ENCODE peak calls at places on chromosomes 5 and 9, in eight cellular contexts. Q, N, Y, A, Z, B, L and T are unnamed samples.
A peak's percentile ranks its signal among the peaks of the same experiment; 100 is the strongest.

GRCh38 chr5:137660349-137660817 is 75.5 kb downstream of the KLHL3 start:
- DNase-seq in B (peak; percentile 43), Q (peak; percentile 70), L (peak; percentile 62), N (peak; percentile 56), Y (peak; percentile 50), Z (peak; percentile 63), A (peak; percentile 26), T (peak; percentile 46)

GRCh38 chr5:40687316-40687715 is 7.6 kb downstream of the PTGER4 start:
- DNase-seq in L (no peak), N (no peak), Z (no peak), B (no peak), Q (no peak), A (no peak), Y (no peak), T (no peak)

GRCh38 chr9:126790561-126790960 is 14.3 kb upstream of the ZBTB43 start:
- DNase-seq in B (no peak), Q (no peak), A (no peak), Y (no peak), L (no peak), N (no peak), Z (no peak), T (no peak)

GRCh38 chr5:152686931-152687330 is 281.9 kb upstream of the NMUR2 start:
- DNase-seq in N (no peak), L (no peak), Y (no peak), A (no peak), B (no peak), Q (no peak), Z (no peak), T (no peak)

GRCh38 chr5:135683227-135683626 is 104.4 kb upstream of the CXCL14 start:
- DNase-seq in Z (no peak), L (no peak), A (no peak), N (no peak), Q (no peak), Y (no peak), B (no peak), T (no peak)

GRCh38 chr9:130214921-130215320 is 42.7 kb downstream of the NCS1 start:
- DNase-seq in L (no peak), Z (no peak), A (no peak), Y (no peak), Q (no peak), B (no peak), N (no peak), T (no peak)

GRCh38 chr9:127555830-127556820 is 56.0 kb upstream of the STXBP1 start:
- DNase-seq in Q (peak; percentile 99), A (no peak), L (peak; percentile 10), N (peak; percentile 89), Z (no peak), Y (no peak), B (peak; percentile 84), T (peak; percentile 83)

GRCh38 chr9:82606761-82607382 is 456.1 kb downstream of the RASEF start:
- DNase-seq in A (no peak), L (no peak), Y (no peak), Z (peak; percentile 69), Q (peak; percentile 72), B (peak; percentile 21), N (peak; percentile 9), T (peak; percentile 45)

GRCh38 chr9:91562412-91562811 is 138.8 kb upstream of the NFIL3 start:
- DNase-seq in N (no peak), Z (no peak), L (no peak), A (no peak), B (no peak), Y (no peak), Q (no peak), T (no peak)

GRCh38 chr5:17114233-17114632 is 103.2 kb upstream of the BASP1 start:
- DNase-seq in L (no peak), Q (no peak), Y (no peak), A (no peak), B (no peak), N (no peak), Z (no peak), T (no peak)

GRCh38 chr5:102296229-102296817 is at the start of gene SLCO4C1:
- DNase-seq in N (peak; percentile 34), Q (peak; percentile 10), B (peak; percentile 27), Y (peak; percentile 67), Z (peak; percentile 70), A (peak; percentile 70), L (peak; percentile 53), T (peak; percentile 9)

GRCh38 chr5:127856310-127856709 is 153.1 kb downstream of the CCDC192 start:
- DNase-seq in Q (no peak), Z (no peak), Y (no peak), A (no peak), L (no peak), N (no peak), B (no peak), T (no peak)

GRCh38 chr9:13744233-13744954 is 464.9 kb upstream of the MPDZ start:
- DNase-seq in Q (no peak), B (no peak), A (no peak), N (no peak), Y (no peak), L (no peak), Z (no peak), T (no peak)

GRCh38 chr5:85651744-85652143 is 966.0 kb upstream of the COX7C start:
- DNase-seq in Q (no peak), L (no peak), Y (no peak), B (no peak), A (no peak), N (no peak), Z (no peak), T (no peak)

GRCh38 chr5:14004598-14005394 is 60.3 kb upstream of the DNAH5 start:
- DNase-seq in B (no peak), L (no peak), Q (no peak), Y (no peak), Z (no peak), N (no peak), A (no peak), T (no peak)

GRCh38 chr9:21681641-21682040 is 120.8 kb upstream of the MTAP start:
- DNase-seq in Z (no peak), B (peak; percentile 83), Y (no peak), L (no peak), N (peak; percentile 70), Q (no peak), A (no peak), T (no peak)

GRCh38 chr5:176188085-176188484 is 50.1 kb upstream of the SIMC1 start:
- DNase-seq in N (no peak), A (no peak), L (no peak), Y (no peak), Z (no peak), Q (no peak), B (no peak), T (no peak)